ENCODE peak calls at places on chromosome 16, in six cellular contexts. One of them, this sample, is unnamed.
A peak's percentile ranks its signal among the peaks of the same experiment; 100 is the strongest.

GRCh38 chr16:81094771-81095251 is 1.4 kb downstream of the GCSH start:
- DNase-seq in iPS-NIHi11: no peak
- DNase-seq in breast epithelium: no peak
- DNase-seq in T-helper 2 cell: no peak
- DNase-seq in HFF-Myc: no peak
- DNase-seq in effector CD4-positive, alpha-beta T cell: no peak
- DNase-seq in this sample: no peak

GRCh38 chr16:75804368-75804767 is 78.1 kb upstream of the CPHXL start:
- DNase-seq in iPS-NIHi11: no peak
- DNase-seq in breast epithelium: no peak
- DNase-seq in T-helper 2 cell: no peak
- DNase-seq in HFF-Myc: no peak
- DNase-seq in effector CD4-positive, alpha-beta T cell: no peak
- DNase-seq in this sample: no peak

GRCh38 chr16:29877266-29877961 is 14.4 kb upstream of the CDIPT start:
- DNase-seq in iPS-NIHi11: peak; percentile 98
- DNase-seq in breast epithelium: no peak
- DNase-seq in T-helper 2 cell: peak; percentile 30
- DNase-seq in HFF-Myc: no peak
- DNase-seq in effector CD4-positive, alpha-beta T cell: no peak
- DNase-seq in this sample: no peak

GRCh38 chr16:17467923-17468540 is 2.7 kb downstream of the XYLT1 start:
- DNase-seq in iPS-NIHi11: peak; percentile 61
- DNase-seq in breast epithelium: peak; percentile 48
- DNase-seq in T-helper 2 cell: no peak
- DNase-seq in HFF-Myc: peak; percentile 36
- DNase-seq in effector CD4-positive, alpha-beta T cell: peak; percentile 19
- DNase-seq in this sample: no peak

GRCh38 chr16:86387461-86388440 is 122.6 kb upstream of the FOXF1 start:
- DNase-seq in iPS-NIHi11: no peak
- DNase-seq in breast epithelium: no peak
- DNase-seq in T-helper 2 cell: no peak
- DNase-seq in HFF-Myc: peak; percentile 95
- DNase-seq in effector CD4-positive, alpha-beta T cell: no peak
- DNase-seq in this sample: no peak

GRCh38 chr16:67198238-67198734 is 645 bp upstream of the ELMO3 start:
- DNase-seq in iPS-NIHi11: peak; percentile 77
- DNase-seq in breast epithelium: no peak
- DNase-seq in T-helper 2 cell: no peak
- DNase-seq in HFF-Myc: no peak
- DNase-seq in effector CD4-positive, alpha-beta T cell: no peak
- DNase-seq in this sample: no peak

GRCh38 chr16:68229431-68230175 is 6.3 kb downstream of the ESRP2 start:
- DNase-seq in iPS-NIHi11: peak; percentile 75
- DNase-seq in breast epithelium: no peak
- DNase-seq in T-helper 2 cell: peak; percentile 32
- DNase-seq in HFF-Myc: peak; percentile 31
- DNase-seq in effector CD4-positive, alpha-beta T cell: no peak
- DNase-seq in this sample: no peak

GRCh38 chr16:85480727-85481101 is 132.4 kb upstream of the GSE1 start:
- DNase-seq in iPS-NIHi11: peak; percentile 45
- DNase-seq in breast epithelium: no peak
- DNase-seq in T-helper 2 cell: no peak
- DNase-seq in HFF-Myc: no peak
- DNase-seq in effector CD4-positive, alpha-beta T cell: no peak
- DNase-seq in this sample: no peak

GRCh38 chr16:66869424-66869823 is 10.9 kb upstream of the PDP2 start:
- DNase-seq in iPS-NIHi11: no peak
- DNase-seq in breast epithelium: no peak
- DNase-seq in T-helper 2 cell: no peak
- DNase-seq in HFF-Myc: no peak
- DNase-seq in effector CD4-positive, alpha-beta T cell: no peak
- DNase-seq in this sample: no peak

GRCh38 chr16:89696598-89697128 is 4.8 kb downstream of the SPATA2L start:
- DNase-seq in iPS-NIHi11: no peak
- DNase-seq in breast epithelium: no peak
- DNase-seq in T-helper 2 cell: no peak
- DNase-seq in HFF-Myc: no peak
- DNase-seq in effector CD4-positive, alpha-beta T cell: no peak
- DNase-seq in this sample: no peak

GRCh38 chr16:11632455-11632921 is 35.8 kb upstream of the SNN start:
- DNase-seq in iPS-NIHi11: no peak
- DNase-seq in breast epithelium: peak; percentile 67
- DNase-seq in T-helper 2 cell: no peak
- DNase-seq in HFF-Myc: no peak
- DNase-seq in effector CD4-positive, alpha-beta T cell: no peak
- DNase-seq in this sample: no peak

GRCh38 chr16:87375426-87376135 is 8.0 kb downstream of the FBXO31 start:
- DNase-seq in iPS-NIHi11: no peak
- DNase-seq in breast epithelium: no peak
- DNase-seq in T-helper 2 cell: no peak
- DNase-seq in HFF-Myc: no peak
- DNase-seq in effector CD4-positive, alpha-beta T cell: no peak
- DNase-seq in this sample: no peak

This sample was measured in KG1.